ENCODE peak calls at places on chromosomes 11 and 22, in five cellular contexts. X is IMR-90, C is fibroblast of pulmonary artery, O is mucosa of descending colon, U is AG04450. Z is an unnamed sample.

GRCh38 chr22:32920032-32920628 is 118.6 kb downstream of the TIMP3 start:
- DNase-seq in X (peak; percentile 33), C (peak; percentile 90), O (no peak), U (peak; percentile 8), Z (peak; percentile 81)

GRCh38 chr11:119666463-119667131 is 62.4 kb downstream of the NECTIN1 start:
- DNase-seq in X (peak; percentile 47), C (peak; percentile 72), O (peak; percentile 68), U (peak; percentile 10), Z (peak; percentile 83)

GRCh38 chr22:48568736-48569330 is 1258.8 kb downstream of the BRD1 start:
- DNase-seq in X (no peak), C (no peak), O (peak; percentile 34), U (no peak), Z (no peak)

GRCh38 chr11:68994161-68994890 is 13.5 kb upstream of the MRGPRD start:
- DNase-seq in X (no peak), C (no peak), O (no peak), U (no peak), Z (peak; percentile 55)

GRCh38 chr22:50157976-50158375 is 12.6 kb upstream of the PANX2 start:
- DNase-seq in X (no peak), C (no peak), O (peak; percentile 83), U (no peak), Z (no peak)

GRCh38 chr22:49232319-49233067 is 595.2 kb downstream of the BRD1 start:
- DNase-seq in X (no peak), C (no peak), O (peak; percentile 21), U (no peak), Z (no peak)

GRCh38 chr11:73176892-73177155 is 34.7 kb upstream of the FCHSD2 start:
- DNase-seq in X (no peak), C (no peak), O (no peak), U (no peak), Z (peak; percentile 60)

GRCh38 chr22:49480896-49481650 is 346.6 kb downstream of the BRD1 start:
- DNase-seq in X (no peak), C (no peak), O (no peak), U (no peak), Z (no peak)

GRCh38 chr11:17649696-17650600 is 69.4 kb upstream of the MYOD1 start:
- DNase-seq in X (no peak), C (no peak), O (no peak), U (no peak), Z (no peak)

GRCh38 chr11:8101421-8101820 is 20.4 kb downstream of the TUB start:
- DNase-seq in X (no peak), C (no peak), O (no peak), U (no peak), Z (no peak)

GRCh38 chr22:32354360-32355351 is 3.0 kb upstream of the RFPL3 start:
- DNase-seq in X (peak; percentile 67), C (peak; percentile 55), O (no peak), U (peak; percentile 2), Z (no peak)

GRCh38 chr22:36398602-36399472 is 11.1 kb upstream of the MYH9 start:
- DNase-seq in X (peak; percentile 87), C (peak; percentile 86), O (no peak), U (no peak), Z (no peak)

GRCh38 chr11:131893103-131893502 is 522.7 kb downstream of the NTM start:
- DNase-seq in X (no peak), C (no peak), O (no peak), U (no peak), Z (no peak)

GRCh38 chr11:70268526-70268925 is 2.0 kb upstream of the PPFIA1 start:
- DNase-seq in X (no peak), C (no peak), O (no peak), U (no peak), Z (no peak)

GRCh38 chr11:70270104-70270876 is at the start of gene PPFIA1:
- DNase-seq in X (peak; percentile 91), C (peak; percentile 93), O (peak; percentile 97), U (peak; percentile 72), Z (peak; percentile 93)

GRCh38 chr11:70263363-70263762 is 7.1 kb upstream of the PPFIA1 start:
- DNase-seq in X (no peak), C (no peak), O (no peak), U (no peak), Z (no peak)

GRCh38 chr11:70267405-70267950 is 3.0 kb upstream of the PPFIA1 start:
- DNase-seq in X (no peak), C (no peak), O (no peak), U (no peak), Z (no peak)

GRCh38 chr11:70265341-70265740 is 5.1 kb upstream of the PPFIA1 start:
- DNase-seq in X (no peak), C (no peak), O (no peak), U (no peak), Z (no peak)
- H3K4me3 ChIP-seq in X (no peak overlapping the region), C (no peak overlapping the region), O (no peak overlapping the region), U (no peak overlapping the region), Z (no peak overlapping the region)

GRCh38 chr11:61329871-61330270 is 3.0 kb downstream of the DDB1 start:
- DNase-seq in X (no peak), C (no peak), O (no peak), U (no peak), Z (no peak)

GRCh38 chr11:61332266-61332822 is 561 bp downstream of the DDB1 start:
- DNase-seq in X (peak; percentile 36), C (peak; percentile 24), O (no peak), U (no peak), Z (no peak)

GRCh38 chr11:61333638-61334433 is 808 bp downstream of the TKFC start:
- DNase-seq in X (no peak), C (no peak), O (no peak), U (no peak), Z (no peak)

GRCh38 chr11:61332823-61333637 is at the start of the genes DDB1 and TKFC:
- DNase-seq in X (peak; percentile 87), C (peak; percentile 90), O (peak; percentile 98), U (peak; percentile 66), Z (peak; percentile 92)

GRCh38 chr11:61331636-61332035 is 1.3 kb downstream of the DDB1 start:
- DNase-seq in X (no peak), C (no peak), O (no peak), U (no peak), Z (no peak)
- H3K4me3 ChIP-seq in X (peak overlapping the region; percentile 92), C (peak overlapping the region; percentile 92), O (no peak overlapping the region), U (peak overlapping the region; percentile 93), Z (peak overlapping the region; percentile 99)

GRCh38 chr22:29917052-29917902 is 34.3 kb downstream of the MTMR3 start:
- DNase-seq in X (peak; percentile 11), C (peak; percentile 58), O (no peak), U (no peak), Z (peak; percentile 71)
- H3K4me3 ChIP-seq in X (no peak overlapping the region), C (no peak overlapping the region), O (no peak overlapping the region), U (no peak overlapping the region), Z (no peak overlapping the region)

GRCh38 chr11:62538470-62539237 is 8.0 kb downstream of the AHNAK start:
- DNase-seq in X (no peak), C (no peak), O (no peak), U (no peak), Z (no peak)
- H3K4me3 ChIP-seq in X (no peak overlapping the region), C (peak overlapping the region; percentile 10), O (no peak overlapping the region), U (peak overlapping the region; percentile 46), Z (peak overlapping the region; percentile 86)

GRCh38 chr11:12686246-12687060 is 12.2 kb downstream of the TEAD1 start:
- DNase-seq in X (no peak), C (no peak), O (no peak), U (no peak), Z (no peak)

GRCh38 chr11:12687216-12687623 is 13.0 kb downstream of the TEAD1 start:
- DNase-seq in X (no peak), C (no peak), O (no peak), U (no peak), Z (no peak)

GRCh38 chr11:12685229-12685628 is 11.0 kb downstream of the TEAD1 start:
- DNase-seq in X (no peak), C (no peak), O (no peak), U (no peak), Z (no peak)

GRCh38 chr11:12689029-12689755 is 15.0 kb downstream of the TEAD1 start:
- DNase-seq in X (no peak), C (no peak), O (no peak), U (no peak), Z (no peak)

DNA sequence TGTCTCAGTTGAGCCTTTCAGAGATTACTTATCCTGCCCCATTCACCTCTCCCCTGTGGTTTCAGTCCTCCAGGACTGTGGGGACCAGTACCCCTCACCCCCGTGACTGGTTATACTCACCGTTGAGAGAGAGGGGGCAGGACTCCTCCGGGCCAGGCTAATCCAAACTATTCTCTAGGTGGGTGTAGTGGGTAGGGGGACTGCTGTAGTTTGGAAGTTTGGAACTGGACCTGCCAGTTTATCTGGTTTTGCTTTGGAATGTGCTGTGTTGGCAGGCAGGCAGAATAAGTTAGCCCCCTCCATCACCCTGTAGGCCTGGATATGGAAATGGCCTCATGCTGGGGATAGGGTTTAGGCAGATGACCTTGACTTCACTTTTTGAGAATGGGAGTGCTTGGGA is 13.5 kb downstream of the TEAD1 start:
- DNase-seq in X (no peak), C (no peak), O (no peak), U (no peak), Z (no peak)
- H3K4me3 ChIP-seq in X (no peak overlapping the region), C (no peak overlapping the region), O (no peak overlapping the region), U (no peak overlapping the region), Z (no peak overlapping the region)

Z was measured in tibial artery.